ENCODE peak calls at places on chromosomes 3 and 15, in six cellular contexts. C is activated CD8-positive, alpha-beta T cell treated with anti-CD3 and anti-CD28 coated beads for 36 hours; J is cardiac fibroblast; E is astrocyte; U is astrocyte of the cerebellum; P is A549. X is an unnamed sample.

GRCh38 chr15:78072080-78072892 is 5.2 kb downstream of the TBC1D2B start:
- DNase-seq in P (no peak), C (no peak), E (no peak), U (no peak), J (peak; percentile 83), X (no peak)

GRCh38 chr3:147297756-147298155 is 108.6 kb downstream of the ZIC4 start:
- DNase-seq in P (no peak), C (no peak), J (no peak), U (peak; percentile 19), E (no peak), X (no peak)

GRCh38 chr3:149967067-149967685 is 3.5 kb downstream of the PFN2 start:
- DNase-seq in P (peak; percentile 25), C (no peak), J (peak; percentile 76), U (peak; percentile 51), E (no peak), X (peak; percentile 50)

GRCh38 chr3:136559896-136560295 is 192.3 kb downstream of the STAG1 start:
- DNase-seq in J (no peak), E (peak; percentile 7), C (no peak), U (no peak), P (no peak), X (no peak)

GRCh38 chr15:75693501-75694240 is 19.0 kb downstream of the CSPG4 start:
- DNase-seq in P (no peak), E (peak; percentile 77), U (peak; percentile 49), J (peak; percentile 74), C (no peak), X (peak; percentile 20)

GRCh38 chr3:151404316-151404715 is 19.8 kb upstream of the P2RY12 start:
- DNase-seq in J (peak; percentile 31), E (peak; percentile 83), P (no peak), C (no peak), U (peak; percentile 43), X (peak; percentile 25)

GRCh38 chr3:141146979-141147470 is 84.6 kb upstream of the PXYLP1 start:
- DNase-seq in U (no peak), J (no peak), E (no peak), C (no peak), P (no peak), X (no peak)

GRCh38 chr3:16807981-16808380 is 76.8 kb upstream of the PLCL2 start:
- DNase-seq in C (no peak), E (no peak), J (no peak), U (no peak), P (no peak), X (no peak)

GRCh38 chr15:28106294-28107110 is 7.4 kb upstream of the OCA2 start:
- DNase-seq in E (no peak), P (peak; percentile 51), J (no peak), U (no peak), C (peak; percentile 18), X (peak; percentile 62)

GRCh38 chr3:151796105-151796705 is 17.7 kb upstream of the AADAC start:
- DNase-seq in P (no peak), J (peak; percentile 61), C (no peak), U (no peak), E (peak; percentile 23), X (no peak)

GRCh38 chr3:194961149-194961548 is 275.5 kb downstream of the FAM43A start:
- DNase-seq in J (no peak), U (no peak), C (no peak), P (no peak), E (no peak), X (no peak)

GRCh38 chr3:125033135-125033534 is 22.7 kb downstream of the HEG1 start:
- DNase-seq in P (no peak), C (no peak), E (no peak), U (no peak), J (no peak), X (no peak)

GRCh38 chr3:109927161-109927560 is 589.8 kb upstream of the DPPA4 start:
- DNase-seq in E (peak; percentile 97), U (peak; percentile 92), C (no peak), J (peak; percentile 98), P (peak; percentile 78), X (no peak)

GRCh38 chr15:62928996-62929350 is 113.6 kb upstream of the TPM1 start:
- DNase-seq in P (peak; percentile 55), U (peak; percentile 60), E (no peak), C (no peak), J (peak; percentile 89), X (no peak)

GRCh38 chr3:16183601-16184270 is 9.3 kb downstream of the GALNT15 start:
- DNase-seq in U (peak; percentile 79), J (peak; percentile 85), C (no peak), P (no peak), E (peak; percentile 93), X (no peak)

GRCh38 chr15:35399901-35400300 is 146.1 kb downstream of the DPH6 start:
- DNase-seq in J (no peak), C (no peak), E (peak; percentile 8), P (no peak), U (no peak), X (no peak)

GRCh38 chr15:52657338-52657737 is 21.9 kb downstream of the ATOSA start:
- DNase-seq in J (peak; percentile 92), U (peak; percentile 86), E (peak; percentile 92), P (no peak), C (no peak), X (no peak)

GRCh38 chr3:52925405-52926313 is 28.3 kb upstream of the STIMATE start:
- DNase-seq in P (no peak), C (peak; percentile 8), J (no peak), E (no peak), U (no peak), X (no peak)

GRCh38 chr15:85691350-85692240 is 103.1 kb downstream of the KLHL25 start:
- DNase-seq in E (no peak), P (no peak), C (peak; percentile 70), U (no peak), J (no peak), X (no peak)

GRCh38 chr3:184532940-184533732 is 28.4 kb upstream of the EPHB3 start:
- DNase-seq in J (no peak), U (no peak), E (no peak), C (no peak), P (no peak), X (no peak)

DNA sequence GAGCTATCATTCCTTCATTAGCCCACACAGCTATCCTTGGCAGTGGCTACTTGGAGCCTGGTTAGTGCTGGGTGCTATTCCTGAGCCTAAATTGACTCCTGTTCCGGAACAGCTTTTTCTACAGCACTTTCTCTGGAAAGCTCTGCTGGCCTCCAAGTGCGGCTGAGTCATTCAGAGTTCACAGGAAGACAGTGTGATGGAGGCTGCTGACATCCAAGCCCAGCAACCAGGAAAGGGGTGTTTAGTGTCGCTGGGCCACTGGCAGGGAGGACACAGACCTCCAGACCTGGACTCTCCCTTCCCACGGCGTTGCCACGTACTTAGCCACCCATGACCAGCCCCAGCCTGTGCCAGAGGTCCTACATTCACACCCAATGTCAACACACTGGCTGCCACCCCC is 28.7 kb downstream of the CACNA2D2 start:
- DNase-seq in E (peak; percentile 16), P (no peak), C (no peak), J (peak; percentile 36), U (no peak), X (no peak)
- TF ChIP-seq CTCF in E (no peak), P (no peak), C (no peak), J (no peak), U (no peak), X (no peak)

GRCh38 chr3:187107989-187108388 is 31.3 kb downstream of the RPL39L start:
- DNase-seq in U (no peak), C (no peak), E (no peak), J (no peak), P (no peak), X (no peak)

GRCh38 chr3:187114511-187114910 is 24.8 kb downstream of the RPL39L start:
- DNase-seq in P (no peak), U (no peak), C (no peak), E (no peak), J (no peak), X (no peak)

GRCh38 chr3:187110156-187110555 is 29.1 kb downstream of the RPL39L start:
- DNase-seq in E (no peak), P (no peak), J (no peak), C (no peak), U (no peak), X (no peak)

DNA sequence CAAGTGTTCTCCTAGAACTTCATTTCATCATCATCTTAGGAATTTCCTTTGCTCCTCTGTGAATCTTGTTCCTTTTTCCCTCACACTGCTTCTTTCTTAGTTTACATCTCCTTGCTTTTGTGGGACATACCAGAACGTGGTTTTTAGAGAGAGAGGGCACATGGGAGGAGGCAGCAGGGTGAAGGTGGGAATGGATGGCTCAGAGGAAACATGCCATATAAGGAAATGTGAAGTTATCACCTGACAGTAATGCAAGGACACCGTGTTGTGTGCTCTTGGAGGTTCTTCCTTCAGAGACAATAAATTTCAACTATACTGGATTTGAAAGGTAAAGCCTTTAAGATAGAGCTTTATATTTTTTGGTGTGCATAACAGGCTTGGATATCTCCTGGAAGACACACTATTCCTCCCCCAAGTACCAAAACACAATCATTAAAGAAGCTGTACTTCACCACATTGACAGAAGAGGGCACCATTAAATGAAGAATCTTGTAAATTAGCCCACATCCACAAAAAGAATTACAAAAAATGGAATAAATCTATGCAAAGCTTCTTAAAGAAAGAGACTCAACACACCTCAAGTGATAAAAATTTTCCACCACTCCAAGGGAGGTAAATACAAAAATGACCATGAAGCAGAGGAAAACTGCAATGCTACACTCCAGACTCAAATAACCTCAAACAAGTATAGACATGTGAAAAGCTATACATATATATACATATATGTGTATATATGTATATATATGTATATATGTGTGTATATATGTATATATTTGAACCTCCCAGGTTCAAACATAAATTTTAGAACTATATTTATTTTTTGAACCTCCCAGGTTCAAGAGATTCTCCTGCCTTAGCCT is 26.1 kb downstream of the RPL39L start:
- DNase-seq in C (no peak), E (peak; percentile 7), U (peak; percentile 26), J (peak; percentile 63), P (no peak), X (no peak)
- TF ChIP-seq CTCF in C (peak; percentile 80), E (peak; percentile 72), U (peak; percentile 35), J (peak; percentile 46), P (peak; percentile 48), X (peak; percentile 39)

GRCh38 chr3:38702231-38702630 is 52.7 kb upstream of the SCN5A start:
- DNase-seq in P (no peak), J (no peak), C (no peak), E (no peak), U (no peak), X (no peak)

GRCh38 chr3:38696034-38696433 is 46.5 kb upstream of the SCN5A start:
- DNase-seq in E (no peak), J (no peak), U (no peak), P (no peak), C (no peak), X (no peak)

GRCh38 chr3:38698061-38698460 is 48.6 kb upstream of the SCN5A start:
- DNase-seq in C (no peak), E (no peak), J (no peak), P (no peak), U (no peak), X (no peak)

DNA sequence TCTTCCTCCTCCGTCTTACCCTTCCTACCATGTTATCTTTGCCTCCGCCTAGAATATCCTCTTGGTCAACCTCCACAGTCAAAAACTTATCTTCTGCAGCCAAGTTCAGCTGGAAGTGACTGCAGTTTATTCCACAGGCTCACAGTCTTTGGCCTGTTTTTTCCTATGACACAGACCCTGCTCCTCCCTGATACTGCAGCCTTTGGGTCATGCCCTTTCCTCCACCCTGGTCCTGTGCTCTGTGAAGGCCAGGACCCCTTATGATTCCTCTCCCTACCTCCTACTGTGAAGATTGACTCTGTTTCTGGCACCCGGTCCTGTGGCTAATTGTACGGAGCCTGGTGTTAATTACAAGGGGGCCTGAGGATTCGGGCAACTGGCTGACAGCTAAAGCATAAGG is 49.3 kb upstream of the SCN5A start:
- DNase-seq in P (no peak), E (no peak), J (no peak), U (no peak), C (no peak), X (no peak)
- TF ChIP-seq CTCF in P (no peak), E (no peak), J (no peak), U (no peak), C (no peak), X (no peak)

GRCh38 chr3:169564883-169565282 is 98.6 kb downstream of the MECOM start:
- DNase-seq in P (peak; percentile 11), U (no peak), C (no peak), E (no peak), J (no peak), X (no peak)
- TF ChIP-seq CTCF in P (no peak), U (peak; percentile 16), C (no peak), E (no peak), J (peak; percentile 22), X (no peak)